ENCODE peak calls at places on chromosomes 5 and 9, in seven cellular contexts. P is mesendoderm, Z is H9, B is IMR-90, N is trophoblast cell, I is H1, C is neuronal stem cell. R is an unnamed sample.

GRCh38 chr5:89275206-89275605 is 392.2 kb upstream of the MEF2C start:
- DNase-seq in I (no peak), C (no peak), B (no peak), Z (no peak), N (peak), P (no peak), R (no peak)

GRCh38 chr5:155953335-155953734 is 373.6 kb upstream of the SGCD start:
- DNase-seq in P (peak), N (no peak), C (no peak), B (peak), Z (no peak), I (no peak), R (no peak)

GRCh38 chr9:107210775-107211174 is 72.3 kb upstream of the RAD23B start:
- DNase-seq in Z (no peak), C (no peak), P (no peak), I (no peak), B (no peak), N (peak), R (no peak)

GRCh38 chr5:163914911-163915310 is 409.5 kb downstream of the MAT2B start:
- DNase-seq in P (peak), C (no peak), I (no peak), Z (peak), N (peak), B (no peak), R (no peak)

GRCh38 chr5:32343058-32343672 is 30.4 kb upstream of the MTMR12 start:
- DNase-seq in C (no peak), I (no peak), P (no peak), N (no peak), B (no peak), Z (no peak), R (no peak)

GRCh38 chr9:129008469-129008965 is 19.6 kb downstream of the SH3GLB2 start:
- DNase-seq in Z (no peak), B (no peak), P (no peak), N (no peak), C (no peak), I (no peak), R (no peak)

GRCh38 chr9:104319198-104319597 is 184.9 kb upstream of the OR13F1 start:
- DNase-seq in N (no peak), Z (no peak), P (no peak), C (no peak), I (no peak), B (no peak), R (no peak)

GRCh38 chr5:28523416-28523815 is 1485.0 kb upstream of the CDH9 start:
- DNase-seq in Z (no peak), C (no peak), N (no peak), B (no peak), I (no peak), P (no peak), R (no peak)

GRCh38 chr5:139659673-139660072 is 11.5 kb downstream of the CXXC5 start:
- DNase-seq in N (peak), I (no peak), C (no peak), P (peak), Z (no peak), B (no peak), R (peak)

GRCh38 chr5:50667079-50667652 is 729 bp downstream of the PARP8 start:
- DNase-seq in B (peak), C (peak), P (peak), I (no peak), Z (peak), N (peak), R (peak)

GRCh38 chr5:180082633-180083420 is 11.3 kb upstream of the RNF130 start:
- DNase-seq in C (peak), N (no peak), I (peak), B (no peak), Z (peak), P (peak), R (no peak)

GRCh38 chr5:55634866-55635265 is 77.3 kb downstream of the SLC38A9 start:
- DNase-seq in C (no peak), B (no peak), Z (no peak), P (no peak), I (no peak), N (no peak), R (no peak)

GRCh38 chr5:111262153-111262552 is 38.0 kb downstream of the CAMK4 start:
- DNase-seq in P (no peak), N (no peak), B (no peak), C (no peak), I (no peak), Z (no peak), R (peak)

GRCh38 chr9:32378496-32378895 is 5.9 kb upstream of the ACO1 start:
- DNase-seq in P (peak), Z (peak), N (peak), I (no peak), B (peak), C (peak), R (peak)

GRCh38 chr5:157562111-157562581 is 13.4 kb downstream of the ADAM19 start:
- DNase-seq in C (no peak), P (no peak), Z (no peak), I (no peak), B (peak), N (no peak), R (peak)

GRCh38 chr9:81682797-81683196 is 6.5 kb downstream of the TLE1 start:
- DNase-seq in Z (no peak), N (no peak), P (no peak), I (no peak), B (no peak), C (no peak), R (peak)

GRCh38 chr9:135565636-135566035 is 4.1 kb downstream of the PAEP start:
- DNase-seq in N (no peak), B (no peak), C (no peak), I (no peak), Z (no peak), P (no peak), R (no peak)

GRCh38 chr5:160449458-160449857 is 27.8 kb downstream of the PTTG1 start:
- DNase-seq in B (no peak), N (no peak), Z (no peak), C (no peak), I (no peak), P (no peak), R (no peak)

GRCh38 chr5:58412932-58413331 is 47.0 kb downstream of the PLK2 start:
- DNase-seq in B (no peak), C (no peak), N (no peak), Z (no peak), P (no peak), I (no peak), R (peak)

GRCh38 chr5:31193591-31194457 is at the start of gene CDH6:
- DNase-seq in N (no peak), Z (peak), B (peak), I (peak), P (peak), C (peak), R (peak)

GRCh38 chr9:133003671-133004090 is 25.2 kb downstream of the GFI1B start:
- DNase-seq in B (no peak), I (peak), P (peak), Z (peak), C (no peak), N (no peak), R (no peak)

GRCh38 chr9:15873573-15874177 is 320.8 kb downstream of the CCDC171 start:
- DNase-seq in Z (no peak), N (peak), B (peak), P (peak), I (no peak), C (peak), R (peak)

GRCh38 chr5:75536694-75537360 is 25.1 kb downstream of the POLK start:
- DNase-seq in Z (peak), I (no peak), B (no peak), C (no peak), P (peak), N (no peak), R (peak)

GRCh38 chr9:107439991-107440456 is 49.5 kb downstream of the KLF4 start:
- DNase-seq in C (peak), P (no peak), I (no peak), N (peak), B (no peak), Z (no peak), R (peak)

GRCh38 chr9:131678499-131679111 is 61.3 kb downstream of the RAPGEF1 start:
- DNase-seq in P (peak), I (no peak), N (peak), Z (no peak), B (peak), C (peak), R (peak)

GRCh38 chr5:157575096-157575872 is at the start of gene ADAM19:
- DNase-seq in N (peak), I (peak), C (peak), B (peak), Z (no peak), P (no peak), R (peak)

GRCh38 chr9:122322553-122322952 is 48.3 kb upstream of the PTGS1 start:
- DNase-seq in Z (no peak), B (no peak), C (no peak), I (no peak), P (no peak), N (no peak), R (no peak)

GRCh38 chr5:176550275-176550831 is 1.2 kb downstream of the CDHR2 start:
- DNase-seq in Z (no peak), B (no peak), N (no peak), I (no peak), P (no peak), C (no peak), R (no peak)

GRCh38 chr9:34253460-34253837 is 74.6 kb downstream of the UBAP1 start:
- DNase-seq in C (no peak), Z (no peak), N (no peak), I (no peak), B (peak), P (no peak), R (no peak)

GRCh38 chr9:77433675-77434445 is 214.3 kb downstream of the GNA14 start:
- DNase-seq in C (peak), P (peak), N (peak), B (peak), Z (peak), I (no peak), R (peak)

GRCh38 chr9:133974631-133975341 is 17.3 kb downstream of the VAV2 start:
- DNase-seq in Z (no peak), N (no peak), C (no peak), B (no peak), I (no peak), P (no peak), R (no peak)

GRCh38 chr5:116944171-116944570 is 369.5 kb upstream of the SEMA6A start:
- DNase-seq in C (no peak), I (peak), P (peak), Z (peak), N (peak), B (no peak), R (peak)

GRCh38 chr9:6106576-6107339 is 91.3 kb upstream of the RANBP6 start:
- DNase-seq in N (peak), I (peak), C (peak), Z (peak), B (peak), P (peak), R (peak)

GRCh38 chr9:94139672-94140417 is 55.6 kb downstream of the PTPDC1 start:
- DNase-seq in P (no peak), B (peak), Z (no peak), I (no peak), C (no peak), N (peak), R (peak)

GRCh38 chr5:168291961-168292782 is 727 bp downstream of the WWC1 start:
- DNase-seq in Z (peak), I (no peak), B (peak), P (peak), N (peak), C (no peak), R (peak)

GRCh38 chr5:175422058-175422457 is 21.9 kb downstream of the DRD1 start:
- DNase-seq in Z (no peak), B (no peak), P (no peak), I (no peak), N (no peak), C (no peak), R (no peak)

GRCh38 chr9:78130004-78130403 is 98.4 kb upstream of the GNAQ start:
- DNase-seq in C (no peak), P (peak), N (peak), B (no peak), Z (peak), I (peak), R (no peak)

GRCh38 chr9:123111427-123111826 is 78.0 kb downstream of the GPR21 start:
- DNase-seq in P (no peak), N (no peak), I (no peak), Z (no peak), C (no peak), B (no peak), R (no peak)

GRCh38 chr5:1330146-1330846 is 14.6 kb downstream of the CLPTM1L start:
- DNase-seq in I (no peak), C (no peak), B (no peak), P (no peak), Z (no peak), N (no peak), R (no peak)
- H3K9ac ChIP-seq in I (no peak), C (no peak), B (no peak), P (no peak), Z (no peak), N (no peak), R (no peak)

GRCh38 chr5:107068782-107069181 is 602.0 kb downstream of the EFNA5 start:
- DNase-seq in B (no peak), I (no peak), P (no peak), Z (no peak), N (no peak), C (no peak), R (no peak)

GRCh38 chr5:107067391-107067790 is 603.3 kb downstream of the EFNA5 start:
- DNase-seq in Z (peak), B (no peak), C (no peak), N (no peak), P (no peak), I (no peak), R (no peak)

GRCh38 chr5:107072440-107072839 is 598.3 kb downstream of the EFNA5 start:
- DNase-seq in P (no peak), Z (no peak), B (peak), N (peak), C (no peak), I (no peak), R (peak)

GRCh38 chr5:107074991-107075390 is 595.7 kb downstream of the EFNA5 start:
- DNase-seq in C (no peak), P (no peak), N (no peak), B (no peak), Z (no peak), I (no peak), R (no peak)

DNA sequence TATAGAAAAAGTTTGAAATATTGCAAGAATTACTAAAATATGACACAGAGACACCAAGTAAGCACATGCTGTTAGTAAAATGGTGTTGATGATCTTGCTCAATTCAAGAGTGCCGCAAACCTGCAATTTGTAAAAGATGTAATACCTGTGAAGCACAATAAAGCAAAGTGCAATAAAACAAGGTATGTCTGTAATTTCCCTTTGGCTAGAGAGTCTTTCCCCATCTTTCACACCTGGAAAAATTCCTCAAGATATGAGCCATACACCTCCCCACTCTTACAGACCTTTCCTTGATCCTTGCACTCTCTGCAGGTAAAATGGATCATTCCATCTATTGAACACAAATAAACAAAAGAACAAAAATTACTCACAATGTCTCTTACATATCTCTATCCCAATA is 597.8 kb downstream of the EFNA5 start:
- DNase-seq in N (peak), B (no peak), I (no peak), C (no peak), P (peak), Z (no peak), R (no peak)
- H3K23ac ChIP-seq in N (no peak), B (no peak), I (no peak), C (no peak), P (no peak), Z (no peak), R (no peak)

DNA sequence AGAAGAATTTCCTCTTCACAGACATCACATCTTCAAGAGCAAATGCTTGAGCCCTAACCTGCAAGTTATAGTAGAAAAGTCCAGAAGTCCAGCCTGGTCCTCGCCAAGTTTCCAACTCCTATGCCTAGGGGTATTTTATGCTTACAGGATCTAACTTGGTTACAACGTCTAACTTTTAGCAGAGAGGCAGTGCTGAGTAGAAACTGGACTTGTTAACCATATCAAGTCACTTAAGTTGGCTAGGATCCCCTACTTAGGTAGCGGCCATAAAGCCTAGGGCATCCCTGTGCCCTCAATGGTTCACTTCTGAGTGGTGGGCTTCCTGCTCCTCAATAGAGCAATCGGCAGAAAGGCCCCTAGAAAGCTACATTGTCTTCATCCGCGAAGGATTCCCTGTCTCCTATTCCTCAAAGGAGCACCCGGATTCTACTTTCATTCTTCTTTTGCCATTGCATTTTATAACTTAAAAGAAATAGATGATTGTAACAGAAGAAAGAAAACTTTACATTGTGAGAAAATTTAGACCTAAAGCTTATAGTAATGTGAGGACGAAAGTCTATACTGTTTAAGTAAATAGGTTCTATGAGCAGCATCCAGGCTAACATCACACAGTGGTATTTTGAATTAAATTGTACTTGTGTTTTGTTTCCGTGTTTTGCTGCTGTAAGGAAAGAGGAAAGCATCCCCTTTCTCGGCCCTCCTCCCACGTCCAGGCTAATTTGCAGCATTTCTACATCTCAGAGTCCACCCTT is 1.3 kb upstream of the MTAP start:
- DNase-seq in C (no peak), N (no peak), Z (no peak), I (no peak), B (no peak), P (no peak), R (no peak)
- H3K9ac ChIP-seq in C (no peak), N (no peak), Z (peak), I (peak), B (peak), P (peak), R (peak)

GRCh38 chr5:143165049-143165448 is 238.4 kb downstream of the NR3C1 start:
- DNase-seq in B (no peak), Z (no peak), N (no peak), I (no peak), P (no peak), C (no peak), R (no peak)
- H3K23ac ChIP-seq in B (no peak), Z (no peak), N (no peak), I (no peak), P (no peak), C (no peak), R (no peak)

GRCh38 chr5:137498736-137499505 is at the start of gene SPOCK1:
- DNase-seq in P (peak), B (peak), Z (peak), I (peak), N (peak), C (peak), R (peak)
- H3K9ac ChIP-seq in P (peak), B (no peak), Z (peak), I (no peak), N (no peak), C (peak), R (peak)

DNA sequence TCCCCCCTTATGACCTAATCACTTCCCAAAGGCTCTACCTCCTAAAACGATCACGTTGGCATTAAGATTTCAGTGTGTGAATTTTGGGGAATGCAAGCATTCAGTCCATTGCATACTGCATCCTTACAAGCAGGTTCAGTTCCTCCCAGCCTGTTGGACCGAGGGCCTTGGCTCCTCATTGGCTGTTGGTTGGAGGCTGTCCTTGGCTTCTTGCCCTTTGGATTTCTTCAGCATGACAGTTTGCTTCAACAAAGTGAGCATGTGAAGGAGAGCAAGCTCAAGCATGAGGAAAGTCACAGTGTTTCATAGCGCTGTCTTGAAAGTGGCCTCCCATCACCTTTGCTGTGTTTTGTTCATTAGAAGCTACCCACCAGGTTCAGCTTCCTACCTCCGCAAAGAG is 109.5 kb downstream of the GADD45G start:
- DNase-seq in B (no peak), C (no peak), I (no peak), P (no peak), N (no peak), Z (no peak), R (peak)
- H3K23ac ChIP-seq in B (no peak), C (no peak), I (no peak), P (no peak), N (no peak), Z (no peak), R (no peak)

DNA sequence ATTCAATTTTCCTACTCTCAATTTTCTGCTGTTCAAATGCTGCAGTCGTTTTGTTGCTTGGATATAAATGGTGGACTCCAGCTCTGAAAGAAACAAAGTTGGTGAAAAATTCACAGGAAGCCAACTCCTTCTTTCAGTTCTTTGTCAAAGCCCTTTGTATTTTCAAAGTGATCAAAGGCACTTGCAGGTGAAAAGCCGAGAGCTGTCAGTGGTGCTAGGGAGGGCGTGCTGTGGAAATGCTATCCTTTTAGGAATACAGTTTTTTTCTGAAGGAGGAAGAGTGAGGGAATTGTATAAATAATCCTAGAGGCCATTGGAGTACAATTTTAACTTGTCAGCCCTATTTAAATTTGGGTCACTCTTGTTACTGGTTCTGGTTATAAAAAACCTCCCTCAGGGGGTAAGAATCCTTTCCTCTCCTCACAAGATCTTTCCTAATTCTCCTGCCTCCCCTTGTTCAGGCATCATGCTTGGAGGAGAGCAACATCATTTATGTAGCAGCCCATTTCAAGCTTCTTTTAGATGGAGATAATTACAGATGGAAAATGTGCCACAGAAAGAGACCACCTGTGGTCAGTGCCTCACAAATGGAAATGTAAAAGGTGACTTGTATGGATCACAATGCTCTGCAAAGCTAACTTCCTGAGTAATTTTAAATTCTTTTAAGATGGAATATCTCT is 62.5 kb upstream of the GHR start:
- DNase-seq in I (peak), B (no peak), Z (peak), C (no peak), P (peak), N (no peak), R (no peak)
- H3K9ac ChIP-seq in I (no peak), B (no peak), Z (no peak), C (no peak), P (no peak), N (no peak), R (no peak)